ENCODE peak calls at places on chromosomes 3 and 15, in eight cellular contexts. G, R, Q, S, O, I, M and K are unnamed samples.
A peak's percentile ranks its signal among the peaks of the same experiment; 100 is the strongest.

GRCh38 chr3:46845860-46846623 is 17.2 kb downstream of the MYL3 start:
- DNase-seq in R (no peak), Q (no peak), I (peak; percentile 60), S (no peak), M (peak; percentile 85), O (peak; percentile 66), G (peak; percentile 38), K (peak; percentile 62)

GRCh38 chr15:60614862-60615771 is 136.2 kb upstream of the ICE2 start:
- DNase-seq in S (no peak), Q (no peak), M (no peak), R (no peak), I (no peak), G (no peak), O (no peak), K (no peak)

GRCh38 chr3:39419697-39420293 is 13.3 kb downstream of the RPSA start:
- DNase-seq in G (no peak), S (no peak), O (no peak), I (no peak), R (no peak), Q (no peak), M (no peak), K (no peak)

GRCh38 chr3:39911465-39912309 is 102.3 kb downstream of the MYRIP start:
- DNase-seq in I (no peak), O (no peak), Q (no peak), R (no peak), G (no peak), M (peak; percentile 5), S (no peak), K (no peak)

GRCh38 chr3:180295811-180296210 is 259.1 kb upstream of the PEX5L start:
- DNase-seq in G (no peak), M (no peak), R (no peak), Q (no peak), O (no peak), I (no peak), S (no peak), K (no peak)

GRCh38 chr15:48371961-48372360 is 40.7 kb downstream of the DUT start:
- DNase-seq in S (no peak), I (no peak), R (no peak), G (no peak), Q (no peak), M (no peak), O (no peak), K (no peak)

GRCh38 chr3:150319900-150320299 is 88.2 kb upstream of the TSC22D2 start:
- DNase-seq in S (peak; percentile 88), I (no peak), O (no peak), M (no peak), G (no peak), Q (no peak), R (no peak), K (no peak)

GRCh38 chr3:5232570-5232969 is 45.1 kb downstream of the EDEM1 start:
- DNase-seq in M (no peak), R (no peak), G (no peak), O (no peak), S (no peak), I (no peak), Q (no peak), K (no peak)